ENCODE peak calls at places on chromosome 19, in six cellular contexts. W is hepatocyte, T is kidney epithelial cell, X is uterus, B is IMR-90, I is mucosa of descending colon. L is an unnamed sample.

GRCh38 chr19:55526216-55527196 is 10.4 kb downstream of the SBK2 start:
- DNase-seq in W (peak), T (no peak), X (peak), B (peak), I (peak), L (no peak)

GRCh38 chr19:29084266-29084665 is 128.7 kb downstream of the UQCRFS1 start:
- DNase-seq in W (peak), T (no peak), X (no peak), B (no peak), I (no peak), L (no peak)

GRCh38 chr19:46976845-46977320 is 42.8 kb upstream of the NPAS1 start:
- DNase-seq in W (peak), T (peak), X (peak), B (peak), I (no peak), L (no peak)

GRCh38 chr19:52722062-52723005 is 12.5 kb downstream of the ZNF611 start:
- DNase-seq in W (peak), T (no peak), X (no peak), B (peak), I (no peak), L (no peak)

GRCh38 chr19:12140545-12141404 is 625 bp upstream of the ZNF20 start:
- DNase-seq in W (peak), T (peak), X (peak), B (peak), I (peak), L (no peak)

GRCh38 chr19:47609885-47610545 is 1.1 kb downstream of the BICRA start:
- DNase-seq in W (peak), T (no peak), X (peak), B (peak), I (peak), L (no peak)

GRCh38 chr19:55455576-55456235 is 5.7 kb downstream of the ISOC2 start:
- DNase-seq in W (no peak), T (no peak), X (no peak), B (no peak), I (no peak), L (no peak)

GRCh38 chr19:47497073-47497766 is 13.2 kb upstream of the KPTN start:
- DNase-seq in W (no peak), T (no peak), X (no peak), B (no peak), I (no peak), L (peak)

GRCh38 chr19:33416307-33417215 is 43.1 kb downstream of the CEBPG start:
- DNase-seq in W (peak), T (peak), X (no peak), B (peak), I (peak), L (no peak)

GRCh38 chr19:45104658-45105384 is 11.8 kb downstream of the PPP1R37 start:
- DNase-seq in W (no peak), T (no peak), X (no peak), B (no peak), I (no peak), L (no peak)

GRCh38 chr19:43738780-43739211 is 16.0 kb downstream of the SMG9 start:
- DNase-seq in W (no peak), T (no peak), X (no peak), B (no peak), I (peak), L (no peak)

GRCh38 chr19:12546068-12546467 is 5.2 kb downstream of the ZNF564 start:
- DNase-seq in W (no peak), T (no peak), X (no peak), B (no peak), I (no peak), L (no peak)

GRCh38 chr19:33214621-33215020 is 11.0 kb downstream of the SLC7A10 start:
- DNase-seq in W (peak), T (no peak), X (no peak), B (peak), I (peak), L (no peak)

DNA sequence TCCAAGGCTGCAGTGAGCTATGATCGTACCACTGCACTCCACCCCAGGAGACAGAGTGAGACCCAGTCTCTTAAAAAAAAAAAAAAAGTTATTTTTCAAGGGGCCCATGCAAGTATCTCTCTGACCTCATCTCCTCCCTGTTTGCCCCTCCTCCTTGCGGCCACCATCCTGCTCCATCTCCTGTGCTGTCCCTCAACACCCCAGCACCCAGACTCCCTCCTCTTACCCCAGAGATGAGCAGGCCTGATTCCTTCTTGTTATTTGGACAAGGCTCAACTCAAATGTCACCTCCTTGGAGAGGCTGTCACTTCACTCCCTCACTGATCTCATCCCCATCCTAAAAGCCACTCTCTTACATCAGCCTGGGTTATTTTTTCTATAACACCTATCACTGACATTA is 4.4 kb downstream of the RYR1 start:
- DNase-seq in W (no peak), T (no peak), X (no peak), B (no peak), I (no peak), L (no peak)
- TF ChIP-seq CTCF in W (no peak), T (no peak), X (no peak), B (no peak), I (no peak), L (no peak)

DNA sequence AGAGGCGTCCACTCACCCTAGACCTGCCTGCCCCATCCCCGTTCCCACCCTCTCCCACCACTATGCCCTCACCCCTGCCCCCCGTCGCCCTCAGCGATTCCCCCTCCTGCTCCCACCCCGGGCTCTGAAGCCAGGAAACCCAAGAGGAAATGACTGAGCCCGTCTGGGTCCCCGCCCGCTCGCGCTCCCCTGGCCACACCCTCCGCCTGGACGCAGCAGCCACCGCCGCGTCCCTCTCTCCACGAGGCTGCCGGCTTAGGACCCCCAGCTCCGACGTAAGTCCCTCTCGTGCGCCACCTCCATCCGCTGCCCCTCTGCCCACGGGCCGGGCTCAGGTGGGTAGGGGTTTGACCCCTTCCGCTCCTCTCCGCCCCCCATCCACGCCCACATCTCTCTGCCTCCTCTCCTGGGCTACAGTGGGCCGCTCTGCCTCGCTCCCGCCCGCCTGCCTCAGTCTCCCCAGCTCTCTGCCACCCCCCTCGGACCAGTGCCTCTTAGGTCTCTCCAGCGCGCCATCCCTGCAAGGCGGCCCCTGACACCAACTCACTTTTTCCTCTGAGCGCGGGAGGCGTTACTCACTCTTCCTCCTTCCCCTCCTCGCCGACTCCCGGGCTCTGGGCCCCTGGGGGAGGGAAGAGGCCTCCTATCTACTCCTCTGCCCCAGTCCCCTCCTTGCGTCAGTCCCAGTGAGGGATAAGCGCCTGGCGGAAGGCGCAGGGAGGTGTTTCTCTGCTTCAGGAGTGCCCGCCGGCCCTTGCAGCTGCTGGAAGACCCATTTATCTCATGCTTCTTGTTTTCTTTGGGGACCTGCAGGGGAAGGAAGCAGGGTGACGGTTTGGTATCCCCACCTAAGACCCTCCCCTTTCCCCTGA is at the start of gene FXYD5:
- DNase-seq in W (peak), T (no peak), X (peak), B (peak), I (peak), L (no peak)
- TF ChIP-seq CTCF in W (no peak), T (peak), X (no peak), B (no peak), I (no peak), L (peak)

GRCh38 chr19:53868892-53869804 is 1.5 kb downstream of the MYADM start:
- DNase-seq in W (peak), T (no peak), X (peak), B (peak), I (peak), L (peak)
- TF ChIP-seq CTCF in W (no peak), T (peak), X (peak), B (peak), I (peak), L (peak)

DNA sequence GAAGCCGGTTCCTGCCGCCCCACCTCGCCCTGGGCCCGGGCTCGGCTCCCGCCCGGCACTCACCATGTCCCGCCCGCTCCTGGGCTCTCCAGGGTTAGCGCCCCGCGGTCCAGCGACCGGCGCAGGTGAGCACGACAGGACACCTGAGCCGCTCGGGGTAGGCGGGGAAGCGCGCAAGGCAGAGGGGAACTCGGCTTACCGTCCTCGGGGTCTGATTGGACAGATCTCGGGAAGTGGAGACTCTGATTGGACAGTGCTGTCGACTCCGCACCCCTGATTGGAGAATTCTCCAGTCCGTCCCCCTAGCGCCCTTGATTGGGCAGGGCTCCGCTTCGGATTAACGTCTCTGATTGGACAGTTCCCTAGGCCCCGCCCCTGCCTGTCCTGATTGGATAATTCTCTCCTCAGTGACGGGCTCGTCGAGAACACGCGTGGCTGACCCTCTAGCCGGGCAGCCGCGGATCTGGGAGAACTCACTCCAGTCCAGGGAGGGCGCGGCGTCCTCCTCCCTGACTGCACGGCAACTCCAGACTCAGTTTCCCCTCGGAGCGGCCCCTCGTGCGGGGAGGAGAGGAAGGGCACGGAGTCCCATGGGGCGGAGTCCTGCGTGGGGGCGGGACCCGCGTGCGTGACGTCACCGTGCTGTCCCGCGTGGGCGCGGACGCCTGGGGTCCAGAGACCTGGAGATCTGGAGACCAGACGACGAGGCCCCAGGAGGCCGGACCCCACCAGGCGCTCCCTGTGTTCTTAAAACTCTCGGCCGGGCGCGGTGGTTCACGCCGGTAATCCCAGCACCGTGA is at the start of gene ZNF77:
- DNase-seq in W (peak), T (peak), X (peak), B (peak), I (peak), L (peak)
- TF ChIP-seq CTCF in W (no peak), T (no peak), X (peak), B (no peak), I (no peak), L (no peak)

GRCh38 chr19:943551-944170 is 17.8 kb downstream of the ARID3A start:
- DNase-seq in W (no peak), T (no peak), X (no peak), B (no peak), I (no peak), L (no peak)
- TF ChIP-seq CTCF in W (no peak), T (no peak), X (no peak), B (no peak), I (no peak), L (no peak)

GRCh38 chr19:4624733-4625362 is 14.5 kb upstream of the TNFAIP8L1 start:
- DNase-seq in W (peak), T (no peak), X (no peak), B (peak), I (no peak), L (no peak)
- TF ChIP-seq CTCF in W (peak), T (peak), X (no peak), B (peak), I (no peak), L (peak)

GRCh38 chr19:35852029-35852780 is at the start of gene NPHS1:
- DNase-seq in W (peak), T (no peak), X (no peak), B (no peak), I (no peak), L (no peak)

GRCh38 chr19:35848486-35848885 is 3.8 kb downstream of the NPHS1 start:
- DNase-seq in W (no peak), T (no peak), X (no peak), B (no peak), I (no peak), L (no peak)

GRCh38 chr19:35853038-35853756 is 893 bp upstream of the NPHS1 start:
- DNase-seq in W (no peak), T (no peak), X (no peak), B (no peak), I (no peak), L (no peak)

GRCh38 chr19:35848919-35849505 is 3.3 kb downstream of the NPHS1 start:
- DNase-seq in W (peak), T (no peak), X (no peak), B (no peak), I (no peak), L (no peak)

GRCh38 chr19:35851213-35852028 is 883 bp downstream of the NPHS1 start:
- DNase-seq in W (peak), T (no peak), X (no peak), B (no peak), I (no peak), L (no peak)
- TF ChIP-seq CTCF in W (peak), T (peak), X (no peak), B (no peak), I (no peak), L (peak)

GRCh38 chr19:1813197-1813836 is 1.2 kb upstream of the ATP8B3 start:
- DNase-seq in W (no peak), T (no peak), X (no peak), B (no peak), I (no peak), L (no peak)

GRCh38 chr19:1810439-1811160 is 1.5 kb downstream of the ATP8B3 start:
- DNase-seq in W (no peak), T (no peak), X (no peak), B (no peak), I (no peak), L (peak)

GRCh38 chr19:1812426-1813196 is 535 bp upstream of the ATP8B3 start:
- DNase-seq in W (peak), T (peak), X (peak), B (peak), I (peak), L (no peak)

GRCh38 chr19:1811472-1811894 is 593 bp downstream of the ATP8B3 start:
- DNase-seq in W (peak), T (peak), X (peak), B (peak), I (peak), L (no peak)

GRCh38 chr19:1811942-1812425 is at the start of gene ATP8B3:
- DNase-seq in W (no peak), T (no peak), X (no peak), B (no peak), I (no peak), L (no peak)
- TF ChIP-seq CTCF in W (no peak), T (peak), X (no peak), B (peak), I (no peak), L (peak)

GRCh38 chr19:2427323-2428026 is at the start of gene TIMM13:
- DNase-seq in W (peak), T (peak), X (peak), B (peak), I (peak), L (no peak)

GRCh38 chr19:2425622-2426581 is 1.5 kb downstream of the TIMM13 start:
- DNase-seq in W (no peak), T (no peak), X (no peak), B (no peak), I (no peak), L (no peak)

GRCh38 chr19:2428027-2428690 is 773 bp upstream of the TIMM13 start:
- DNase-seq in W (no peak), T (no peak), X (peak), B (peak), I (peak), L (no peak)

GRCh38 chr19:2424686-2425621 is 2.4 kb downstream of the TIMM13 start:
- DNase-seq in W (peak), T (peak), X (no peak), B (peak), I (no peak), L (no peak)

DNA sequence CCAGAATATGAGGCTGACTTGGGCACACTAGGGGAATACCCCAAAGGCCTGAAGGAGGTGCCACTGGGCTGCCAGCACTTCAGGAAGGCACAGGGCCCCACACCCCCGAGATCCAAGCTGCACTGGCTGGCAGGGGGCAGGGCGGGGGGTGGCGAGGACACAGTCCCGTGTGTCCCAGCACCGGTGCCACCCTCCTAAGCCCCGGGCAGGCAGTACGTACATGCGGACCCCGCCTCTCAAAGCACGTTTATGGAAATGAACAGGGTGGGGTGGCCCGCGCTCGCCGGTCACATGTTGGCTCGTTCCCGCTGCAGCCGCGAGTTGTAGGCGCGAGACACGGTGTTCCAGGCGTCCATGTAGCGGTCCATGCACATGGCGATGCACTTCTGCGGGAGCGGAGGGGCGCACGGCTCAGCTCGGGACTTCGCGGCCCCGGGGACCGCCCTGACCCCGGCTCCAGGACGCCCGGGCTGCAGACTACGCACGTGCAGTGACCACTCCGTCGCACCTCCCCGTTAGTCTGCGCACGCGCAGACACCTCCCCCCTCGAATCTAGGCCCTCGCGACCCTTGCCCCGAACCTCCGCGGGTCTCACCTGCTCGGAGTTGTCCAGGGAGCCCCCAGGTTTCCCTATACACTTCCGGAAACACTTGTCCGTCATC is 594 bp downstream of the TIMM13 start:
- DNase-seq in W (peak), T (no peak), X (no peak), B (peak), I (peak), L (no peak)
- TF ChIP-seq CTCF in W (no peak), T (no peak), X (no peak), B (peak), I (no peak), L (peak)

DNA sequence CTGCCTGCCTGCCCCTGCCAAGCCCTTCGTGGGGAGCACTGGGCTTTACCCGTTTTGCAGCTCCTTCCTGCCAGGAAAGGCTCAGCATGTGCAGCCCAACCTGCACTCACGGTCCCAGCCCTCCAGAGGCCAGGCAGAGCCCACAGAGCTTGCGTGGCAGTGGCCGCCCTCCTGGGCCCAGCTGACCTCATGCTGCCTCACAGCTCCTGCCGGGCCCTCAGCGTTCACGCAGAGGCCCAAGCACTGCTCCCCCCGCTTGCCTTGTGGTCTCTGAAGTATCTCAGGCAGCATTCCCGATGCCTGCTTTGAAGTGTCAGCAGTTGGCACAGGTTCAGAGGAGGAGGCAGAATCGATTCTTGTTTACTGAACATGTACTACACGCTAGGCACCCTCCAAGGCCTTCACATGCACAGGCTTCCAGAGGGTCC is 32.5 kb downstream of the CAPN12 start:
- DNase-seq in W (no peak), T (peak), X (peak), B (peak), I (no peak), L (no peak)
- TF ChIP-seq CTCF in W (no peak), T (no peak), X (no peak), B (peak), I (no peak), L (peak)

L was measured in chondrocyte.